ENCODE peak calls at places on chromosome 9, in five cellular contexts. U, F, R, I and D are unnamed samples.

GRCh38 chr9:111102793-111103474 is 64.7 kb upstream of the LPAR1 start:
- DNase-seq in I (no peak), F (no peak), U (peak; percentile 59), R (no peak), D (no peak)

GRCh38 chr9:113337714-113338113 is 2.4 kb downstream of the WDR31 start:
- DNase-seq in I (no peak), R (no peak), F (no peak), U (no peak), D (no peak)

GRCh38 chr9:20579544-20580309 is 42.6 kb downstream of the MLLT3 start:
- DNase-seq in F (no peak), U (no peak), I (no peak), R (no peak), D (no peak)

GRCh38 chr9:78856781-78857180 is 559.9 kb downstream of the PSAT1 start:
- DNase-seq in I (no peak), R (no peak), U (no peak), F (no peak), D (no peak)

GRCh38 chr9:94720846-94721549 is 5.5 kb upstream of the AOPEP start:
- DNase-seq in R (no peak), U (no peak), F (no peak), I (no peak), D (no peak)

GRCh38 chr9:34989946-34990635 is 546 bp downstream of the DNAJB5 start:
- DNase-seq in R (no peak), I (peak; percentile 65), U (peak; percentile 22), F (peak; percentile 63), D (no peak)

GRCh38 chr9:136105398-136106135 is 10.5 kb upstream of the NACC2 start:
- DNase-seq in F (no peak), I (peak; percentile 28), U (peak; percentile 34), R (no peak), D (no peak)

GRCh38 chr9:17627641-17628040 is 48.8 kb downstream of the SH3GL2 start:
- DNase-seq in R (no peak), I (peak; percentile 37), U (no peak), F (no peak), D (no peak)

GRCh38 chr9:128078504-128079434 is 10.7 kb downstream of the SLC25A25 start:
- DNase-seq in R (no peak), U (no peak), F (peak; percentile 62), I (no peak), D (no peak)

GRCh38 chr9:134396258-134396742 is 70.0 kb downstream of the RXRA start:
- DNase-seq in F (peak; percentile 51), R (peak; percentile 72), I (no peak), U (no peak), D (no peak)

GRCh38 chr9:99823392-99824377 is 2.0 kb downstream of the NR4A3 start:
- DNase-seq in R (no peak), U (peak; percentile 44), I (peak; percentile 22), F (peak; percentile 39), D (no peak)

GRCh38 chr9:91847576-91847975 is 102.5 kb downstream of the ROR2 start:
- DNase-seq in F (no peak), R (no peak), I (peak; percentile 41), U (peak; percentile 66), D (no peak)

GRCh38 chr9:33795281-33795680 is at the start of gene PRSS3:
- DNase-seq in I (no peak), U (no peak), F (no peak), R (no peak), D (no peak)

GRCh38 chr9:82991684-82992083 is 71.3 kb downstream of the RASEF start:
- DNase-seq in F (no peak), U (no peak), I (peak; percentile 6), R (no peak), D (no peak)

GRCh38 chr9:105413486-105414068 is 34.3 kb upstream of the FSD1L start:
- DNase-seq in U (peak; percentile 54), R (no peak), F (peak; percentile 23), I (peak; percentile 44), D (no peak)

GRCh38 chr9:18626046-18626698 is 152.2 kb downstream of the ADAMTSL1 start:
- DNase-seq in I (no peak), U (no peak), R (no peak), F (no peak), D (no peak)

GRCh38 chr9:119349548-119349947 is 19.7 kb downstream of the BRINP1 start:
- DNase-seq in I (no peak), F (no peak), R (no peak), U (no peak), D (no peak)

GRCh38 chr9:83491995-83492394 is 46.2 kb downstream of the FRMD3 start:
- DNase-seq in I (no peak), R (no peak), U (no peak), F (no peak), D (no peak)

GRCh38 chr9:120490888-120491595 is 88.9 kb downstream of the CDK5RAP2 start:
- DNase-seq in I (no peak), R (peak; percentile 15), F (no peak), U (peak; percentile 53), D (peak; percentile 19)

GRCh38 chr9:93655621-93656425 is 79.4 kb downstream of the PHF2 start:
- DNase-seq in U (no peak), F (peak; percentile 5), I (no peak), R (no peak), D (no peak)

GRCh38 chr9:77177894-77178794 is 810 bp downstream of the VPS13A start:
- DNase-seq in R (no peak), F (peak; percentile 53), U (peak; percentile 24), I (peak; percentile 37), D (no peak)

GRCh38 chr9:24582363-24583126 is 36.8 kb upstream of the IZUMO3 start:
- DNase-seq in F (no peak), I (no peak), U (no peak), R (no peak), D (no peak)

GRCh38 chr9:134374301-134375010 is 48.2 kb downstream of the RXRA start:
- DNase-seq in I (no peak), U (no peak), F (no peak), R (no peak), D (no peak)

GRCh38 chr9:98162638-98163037 is 29.8 kb downstream of the CORO2A start:
- DNase-seq in I (no peak), U (no peak), F (no peak), R (no peak), D (no peak)

GRCh38 chr9:118985851-118986250 is 383.4 kb downstream of the BRINP1 start:
- DNase-seq in U (no peak), R (no peak), F (no peak), I (no peak), D (no peak)

GRCh38 chr9:96187108-96187695 is 114.8 kb downstream of the HSD17B3 start:
- DNase-seq in F (peak; percentile 84), I (no peak), U (no peak), R (no peak), D (no peak)

GRCh38 chr9:137613259-137613658 is 5.5 kb upstream of the EHMT1 start:
- DNase-seq in U (no peak), F (no peak), R (no peak), I (no peak), D (no peak)

GRCh38 chr9:76676857-76677256 is 87.4 kb upstream of the PCA3 start:
- DNase-seq in U (no peak), I (no peak), R (no peak), F (no peak), D (no peak)

GRCh38 chr9:136326061-136326776 is 1.1 kb upstream of the GPSM1 start:
- DNase-seq in U (peak; percentile 90), F (no peak), I (peak; percentile 88), R (no peak), D (no peak)

GRCh38 chr9:129619787-129620668 is 873 bp downstream of the C9orf50 start:
- DNase-seq in F (no peak), U (peak; percentile 33), R (no peak), I (no peak), D (no peak)

GRCh38 chr9:16417101-16417500 is 453.4 kb downstream of the BNC2 start:
- DNase-seq in R (peak; percentile 45), I (peak; percentile 92), F (no peak), U (peak; percentile 97), D (no peak)

GRCh38 chr9:114027901-114028465 is 50.1 kb downstream of the AMBP start:
- DNase-seq in I (no peak), R (no peak), F (no peak), U (no peak), D (no peak)

GRCh38 chr9:123883634-123884033 is 46.3 kb downstream of the DENND1A start:
- DNase-seq in F (no peak), R (no peak), U (peak; percentile 18), I (no peak), D (no peak)
- TF ChIP-seq CTCF in F (no peak), R (no peak), U (no peak), I (no peak), D (no peak)

GRCh38 chr9:3475300-3476020 is 50.3 kb downstream of the RFX3 start:
- DNase-seq in I (no peak), R (peak; percentile 78), F (no peak), U (no peak), D (peak; percentile 56)

GRCh38 chr9:3479516-3480352 is 46.1 kb downstream of the RFX3 start:
- DNase-seq in U (no peak), I (no peak), F (no peak), R (peak; percentile 66), D (peak; percentile 72)

GRCh38 chr9:3480353-3480655 is 45.5 kb downstream of the RFX3 start:
- DNase-seq in I (no peak), U (no peak), R (no peak), F (no peak), D (no peak)

GRCh38 chr9:3477236-3477834 is 48.5 kb downstream of the RFX3 start:
- DNase-seq in U (no peak), R (peak; percentile 57), F (no peak), I (no peak), D (peak; percentile 47)

GRCh38 chr9:3478549-3478953 is 47.2 kb downstream of the RFX3 start:
- DNase-seq in U (peak; percentile 25), F (no peak), I (no peak), R (peak; percentile 74), D (peak; percentile 73)
- H3K4me3 ChIP-seq in U (no peak overlapping the region), F (no peak overlapping the region), I (no peak overlapping the region), R (peak overlapping the region; percentile 48), D (no peak overlapping the region)

GRCh38 chr9:75599249-75599648 is 291.2 kb upstream of the PCSK5 start:
- DNase-seq in F (no peak), U (no peak), I (no peak), R (no peak), D (no peak)

GRCh38 chr9:75604661-75605060 is 285.8 kb upstream of the PCSK5 start:
- DNase-seq in F (no peak), R (no peak), U (no peak), I (no peak), D (no peak)

GRCh38 chr9:75602074-75602473 is 288.4 kb upstream of the PCSK5 start:
- DNase-seq in F (no peak), I (no peak), U (no peak), R (no peak), D (no peak)

GRCh38 chr9:75601280-75601679 is 289.2 kb upstream of the PCSK5 start:
- DNase-seq in I (no peak), U (no peak), F (no peak), R (no peak), D (no peak)
- TF ChIP-seq CTCF in I (no peak), U (no peak), F (no peak), R (no peak), D (no peak)

DNA sequence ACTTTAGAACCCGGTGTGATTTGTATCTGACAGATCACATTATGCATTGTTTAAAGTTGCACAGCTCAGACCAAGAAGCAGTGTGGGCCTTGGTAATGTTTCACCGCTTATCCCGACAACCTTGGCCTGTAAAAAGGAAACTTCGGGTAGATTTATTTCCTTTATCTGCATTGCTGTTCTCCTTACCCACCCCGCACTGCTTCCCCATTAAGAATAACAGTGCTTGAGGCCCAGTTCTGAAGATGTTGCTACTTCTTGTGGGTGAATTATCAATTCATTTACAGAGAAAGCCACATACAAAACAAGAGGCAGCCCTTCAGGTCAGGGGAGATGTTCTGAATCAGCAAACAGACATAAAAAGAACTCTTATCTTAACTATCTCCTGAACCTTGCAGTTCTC is 8.4 kb downstream of the SMARCA2 start:
- DNase-seq in R (no peak), U (no peak), F (no peak), I (no peak), D (no peak)
- H3K4me3 ChIP-seq in R (peak overlapping the region; percentile 39), U (no peak overlapping the region), F (no peak overlapping the region), I (no peak overlapping the region), D (no peak overlapping the region)